ENCODE peak calls at places on chromosome 9, in six cellular contexts. One of them, this sample, is unnamed.

GRCh38 chr9:92762781-92763708 is 1.6 kb downstream of the BICD2 start:
- DNase-seq in activated CD8-positive, alpha-beta T cell treated with anti-CD3 and anti-CD28 coated beads for 36 hours: no peak
- DNase-seq in activated CD4-positive, alpha-beta T cell treated with anti-CD3 and anti-CD28 coated beads for 24 hours: no peak
- DNase-seq in BE2C: no peak
- DNase-seq in hepatocyte: no peak
- DNase-seq in non-pigmented ciliary epithelial cell: no peak
- DNase-seq in this sample: peak; percentile 39

GRCh38 chr9:135821116-135821515 is 86.2 kb downstream of the CAMSAP1 start:
- DNase-seq in activated CD4-positive, alpha-beta T cell treated with anti-CD3 and anti-CD28 coated beads for 24 hours: no peak
- DNase-seq in BE2C: no peak
- DNase-seq in activated CD8-positive, alpha-beta T cell treated with anti-CD3 and anti-CD28 coated beads for 36 hours: no peak
- DNase-seq in non-pigmented ciliary epithelial cell: no peak
- DNase-seq in hepatocyte: no peak
- DNase-seq in this sample: no peak

GRCh38 chr9:134475051-134475790 is 149.0 kb downstream of the RXRA start:
- DNase-seq in non-pigmented ciliary epithelial cell: peak; percentile 34
- DNase-seq in hepatocyte: peak; percentile 87
- DNase-seq in activated CD8-positive, alpha-beta T cell treated with anti-CD3 and anti-CD28 coated beads for 36 hours: peak; percentile 73
- DNase-seq in activated CD4-positive, alpha-beta T cell treated with anti-CD3 and anti-CD28 coated beads for 24 hours: no peak
- DNase-seq in BE2C: peak; percentile 34
- DNase-seq in this sample: peak; percentile 58

GRCh38 chr9:133534346-133535284 is at the start of gene ADAMTSL2:
- DNase-seq in activated CD8-positive, alpha-beta T cell treated with anti-CD3 and anti-CD28 coated beads for 36 hours: peak; percentile 56
- DNase-seq in activated CD4-positive, alpha-beta T cell treated with anti-CD3 and anti-CD28 coated beads for 24 hours: peak; percentile 3
- DNase-seq in BE2C: peak; percentile 94
- DNase-seq in hepatocyte: peak; percentile 87
- DNase-seq in non-pigmented ciliary epithelial cell: no peak
- DNase-seq in this sample: peak; percentile 81

GRCh38 chr9:131739988-131740648 is at the start of gene RAPGEF1:
- DNase-seq in activated CD8-positive, alpha-beta T cell treated with anti-CD3 and anti-CD28 coated beads for 36 hours: peak; percentile 76
- DNase-seq in BE2C: peak; percentile 84
- DNase-seq in hepatocyte: peak; percentile 84
- DNase-seq in non-pigmented ciliary epithelial cell: no peak
- DNase-seq in activated CD4-positive, alpha-beta T cell treated with anti-CD3 and anti-CD28 coated beads for 24 hours: peak; percentile 80
- DNase-seq in this sample: peak; percentile 57

GRCh38 chr9:87874320-87874655 is 8.4 kb upstream of the SPATA31E1 start:
- DNase-seq in activated CD8-positive, alpha-beta T cell treated with anti-CD3 and anti-CD28 coated beads for 36 hours: no peak
- DNase-seq in activated CD4-positive, alpha-beta T cell treated with anti-CD3 and anti-CD28 coated beads for 24 hours: no peak
- DNase-seq in BE2C: no peak
- DNase-seq in non-pigmented ciliary epithelial cell: no peak
- DNase-seq in hepatocyte: peak; percentile 11
- DNase-seq in this sample: no peak

GRCh38 chr9:36423196-36423595 is 23.1 kb upstream of the RNF38 start:
- DNase-seq in BE2C: no peak
- DNase-seq in activated CD4-positive, alpha-beta T cell treated with anti-CD3 and anti-CD28 coated beads for 24 hours: no peak
- DNase-seq in activated CD8-positive, alpha-beta T cell treated with anti-CD3 and anti-CD28 coated beads for 36 hours: no peak
- DNase-seq in non-pigmented ciliary epithelial cell: no peak
- DNase-seq in hepatocyte: no peak
- DNase-seq in this sample: no peak

GRCh38 chr9:109286981-109287380 is 33.9 kb downstream of the EPB41L4B start:
- DNase-seq in non-pigmented ciliary epithelial cell: no peak
- DNase-seq in BE2C: no peak
- DNase-seq in activated CD4-positive, alpha-beta T cell treated with anti-CD3 and anti-CD28 coated beads for 24 hours: no peak
- DNase-seq in activated CD8-positive, alpha-beta T cell treated with anti-CD3 and anti-CD28 coated beads for 36 hours: no peak
- DNase-seq in hepatocyte: no peak
- DNase-seq in this sample: no peak

GRCh38 chr9:93265972-93266371 is 82.0 kb downstream of the WNK2 start:
- DNase-seq in activated CD8-positive, alpha-beta T cell treated with anti-CD3 and anti-CD28 coated beads for 36 hours: no peak
- DNase-seq in hepatocyte: no peak
- DNase-seq in non-pigmented ciliary epithelial cell: no peak
- DNase-seq in BE2C: no peak
- DNase-seq in activated CD4-positive, alpha-beta T cell treated with anti-CD3 and anti-CD28 coated beads for 24 hours: no peak
- DNase-seq in this sample: no peak

This sample was measured in thyroid gland.